ENCODE peak calls at places on chromosomes 16 and 17, in eight cellular contexts. Z is neural progenitor cell, E is OCI-LY7, J is SK-N-SH, T is HCT116, M is GM23248, R is MM.1S, U is GM23338. O is an unnamed sample.

GRCh38 chr16:63361032-63361624 is 1324.9 kb upstream of the CDH8 start:
- DNase-seq in Z (peak), E (peak), J (peak), T (peak), M (peak), R (peak), U (peak), O (peak)

GRCh38 chr16:46650224-46650623 is 29.0 kb upstream of the SHCBP1 start:
- DNase-seq in Z (no peak), E (no peak), J (no peak), T (no peak), M (peak), R (no peak), U (no peak), O (no peak)

GRCh38 chr16:68088130-68088972 is 3.2 kb downstream of the NFATC3 start:
- DNase-seq in Z (no peak), E (no peak), J (no peak), T (no peak), M (no peak), R (no peak), U (no peak), O (no peak)

GRCh38 chr17:66945451-66945850 is 19.1 kb upstream of the CACNG4 start:
- DNase-seq in Z (no peak), E (no peak), J (no peak), T (no peak), M (peak), R (no peak), U (no peak), O (no peak)

GRCh38 chr16:81713295-81713772 is 65.8 kb upstream of the PLCG2 start:
- DNase-seq in Z (no peak), E (no peak), J (no peak), T (no peak), M (no peak), R (no peak), U (peak), O (no peak)

GRCh38 chr17:7313028-7313889 is 1.9 kb downstream of the GPS2 start:
- DNase-seq in Z (no peak), E (peak), J (no peak), T (no peak), M (peak), R (no peak), U (peak), O (peak)

GRCh38 chr16:35692824-35693223 is 2233.4 kb downstream of the TP53TG3F start:
- DNase-seq in Z (no peak), E (no peak), J (no peak), T (no peak), M (no peak), R (no peak), U (no peak), O (no peak)

GRCh38 chr16:1465567-1465915 is 9.3 kb downstream of the CLCN7 start:
- DNase-seq in Z (no peak), E (no peak), J (no peak), T (no peak), M (no peak), R (no peak), U (no peak), O (no peak)

GRCh38 chr17:35804658-35805192 is 4.6 kb upstream of the TAF15 start:
- DNase-seq in Z (peak), E (peak), J (peak), T (peak), M (peak), R (peak), U (peak), O (peak)

GRCh38 chr17:45022655-45023339 is 28.6 kb downstream of the DCAKD start:
- DNase-seq in Z (no peak), E (no peak), J (no peak), T (no peak), M (no peak), R (no peak), U (no peak), O (no peak)

GRCh38 chr17:81157848-81158687 is 7.2 kb upstream of the PVALEF start:
- DNase-seq in Z (no peak), E (no peak), J (no peak), T (no peak), M (no peak), R (no peak), U (no peak), O (no peak)

GRCh38 chr17:49741692-49742076 is 22.2 kb downstream of the FAM117A start:
- DNase-seq in Z (no peak), E (no peak), J (no peak), T (no peak), M (no peak), R (no peak), U (no peak), O (no peak)

GRCh38 chr17:44221072-44221861 is 1.8 kb upstream of the UBTF start:
- DNase-seq in Z (peak), E (peak), J (peak), T (no peak), M (peak), R (peak), U (peak), O (peak)

GRCh38 chr17:73952498-73953205 is 250.8 kb upstream of the RPL38 start:
- DNase-seq in Z (peak), E (no peak), J (peak), T (no peak), M (peak), R (no peak), U (peak), O (no peak)

GRCh38 chr17:50626037-50626574 is 8.6 kb upstream of the ABCC3 start:
- DNase-seq in Z (peak), E (peak), J (peak), T (peak), M (peak), R (peak), U (peak), O (peak)

GRCh38 chr17:50165066-50165465 is 739 bp upstream of the SGCA start:
- DNase-seq in Z (no peak), E (no peak), J (no peak), T (no peak), M (no peak), R (no peak), U (no peak), O (no peak)

GRCh38 chr16:29826342-29826695 is 6.1 kb downstream of the MVP start:
- DNase-seq in Z (no peak), E (no peak), J (no peak), T (no peak), M (no peak), R (no peak), U (no peak), O (no peak)

GRCh38 chr17:61294286-61294685 is 105.4 kb upstream of the TBX2 start:
- DNase-seq in Z (no peak), E (no peak), J (no peak), T (no peak), M (no peak), R (no peak), U (no peak), O (no peak)

GRCh38 chr16:2964416-2965223 is 545 bp downstream of the KREMEN2 start:
- DNase-seq in Z (peak), E (peak), J (peak), T (peak), M (peak), R (no peak), U (peak), O (peak)

GRCh38 chr16:65600629-65601028 is 478.8 kb upstream of the CDH11 start:
- DNase-seq in Z (peak), E (no peak), J (no peak), T (no peak), M (peak), R (no peak), U (no peak), O (no peak)

GRCh38 chr17:12953126-12953525 is 64.7 kb downstream of the ELAC2 start:
- DNase-seq in Z (no peak), E (no peak), J (no peak), T (no peak), M (no peak), R (no peak), U (no peak), O (no peak)

GRCh38 chr16:55021595-55022475 is 91.2 kb downstream of the IRX5 start:
- DNase-seq in Z (peak), E (no peak), J (no peak), T (peak), M (peak), R (no peak), U (peak), O (peak)

GRCh38 chr17:83068641-83069570 is 10.5 kb upstream of the METRNL start:
- DNase-seq in Z (no peak), E (no peak), J (no peak), T (no peak), M (no peak), R (peak), U (no peak), O (no peak)
- H3K4me2 ChIP-seq in Z (no peak), E (no peak), J (no peak), T (no peak), M (no peak), R (no peak), U (no peak), O (no peak)

GRCh38 chr17:6153416-6153815 is 83.2 kb downstream of the WSCD1 start:
- DNase-seq in Z (no peak), E (no peak), J (no peak), T (no peak), M (no peak), R (no peak), U (no peak), O (no peak)
- TF ChIP-seq EZH2phosphoT487 in Z (no peak), E (no peak), J (no peak), T (no peak), M (no peak), R (no peak), U (no peak), O (no peak)

DNA sequence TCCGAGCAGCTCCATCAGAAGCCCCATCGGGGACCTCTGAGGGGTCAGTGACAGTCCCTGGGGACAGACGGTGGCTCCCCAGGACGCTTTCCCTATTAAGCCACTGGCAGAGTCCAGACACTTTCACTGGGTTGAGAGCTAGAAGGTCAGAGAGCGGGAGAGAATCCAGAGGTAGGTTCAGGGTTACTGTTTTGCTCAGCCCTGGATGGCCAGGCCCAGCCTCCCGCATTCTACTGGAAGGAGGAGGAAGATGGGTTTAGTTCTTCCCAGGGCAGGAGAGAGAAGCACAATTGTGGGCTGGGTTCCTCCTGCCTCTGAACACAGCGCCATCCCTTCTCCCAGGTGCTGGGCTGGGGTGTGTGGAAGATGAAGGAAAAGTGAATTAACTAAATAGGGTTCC is 452.8 kb downstream of the SLC39A11 start:
- DNase-seq in Z (no peak), E (no peak), J (no peak), T (no peak), M (no peak), R (no peak), U (no peak), O (no peak)
- H3K4me2 ChIP-seq in Z (no peak), E (no peak), J (no peak), T (peak), M (no peak), R (no peak), U (no peak), O (peak)

GRCh38 chr17:22669721-22670120 is 977.4 kb downstream of the KCNJ18 start:
- DNase-seq in Z (no peak), E (no peak), J (no peak), T (no peak), M (peak), R (no peak), U (no peak), O (peak)
- TF ChIP-seq EZH2phosphoT487 in Z (no peak), E (no peak), J (no peak), T (no peak), M (no peak), R (no peak), U (no peak), O (no peak)

GRCh38 chr17:39919087-39919683 is 750 bp upstream of the GSDMB start:
- DNase-seq in Z (no peak), E (no peak), J (no peak), T (no peak), M (no peak), R (no peak), U (no peak), O (no peak)

GRCh38 chr17:39915559-39915958 is 2.9 kb downstream of the GSDMB start:
- DNase-seq in Z (no peak), E (no peak), J (no peak), T (no peak), M (no peak), R (no peak), U (no peak), O (no peak)

GRCh38 chr17:39916918-39917317 is 1.5 kb downstream of the GSDMB start:
- DNase-seq in Z (no peak), E (no peak), J (no peak), T (no peak), M (no peak), R (no peak), U (peak), O (no peak)

GRCh38 chr17:39908789-39909352 is 9.6 kb downstream of the GSDMB start:
- DNase-seq in Z (no peak), E (no peak), J (no peak), T (no peak), M (no peak), R (no peak), U (no peak), O (no peak)

GRCh38 chr17:39913989-39914388 is 4.4 kb downstream of the GSDMB start:
- DNase-seq in Z (no peak), E (no peak), J (no peak), T (no peak), M (no peak), R (no peak), U (no peak), O (no peak)
- H3K4me2 ChIP-seq in Z (no peak), E (no peak), J (no peak), T (no peak), M (no peak), R (no peak), U (no peak), O (no peak)

GRCh38 chr16:87324411-87325275 is 7.5 kb upstream of the C16orf95 start:
- DNase-seq in Z (peak), E (peak), J (peak), T (no peak), M (peak), R (no peak), U (peak), O (peak)
- TF ChIP-seq EZH2phosphoT487 in Z (no peak), E (no peak), J (no peak), T (no peak), M (no peak), R (no peak), U (no peak), O (no peak)

DNA sequence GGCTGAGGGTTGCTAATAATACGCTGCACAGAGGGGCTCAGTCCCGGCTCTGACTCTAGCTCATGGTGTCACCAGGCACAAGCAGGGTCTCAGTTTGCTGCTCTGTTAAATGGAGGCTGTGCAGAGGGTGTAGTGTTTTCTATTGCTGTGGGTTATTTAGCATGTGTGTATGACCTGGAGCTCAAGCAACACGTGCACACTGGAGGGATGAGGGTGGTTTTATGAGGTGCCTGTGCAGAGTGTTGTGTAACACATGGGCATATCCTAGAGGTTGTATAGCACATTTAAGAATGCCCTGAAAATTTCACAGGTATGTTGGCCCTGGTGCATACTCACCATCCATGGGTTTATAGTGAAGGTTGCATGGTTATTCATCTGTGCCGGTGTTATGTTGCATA is 13.3 kb downstream of the THRA start:
- DNase-seq in Z (no peak), E (no peak), J (no peak), T (no peak), M (no peak), R (no peak), U (no peak), O (no peak)
- H3K4me2 ChIP-seq in Z (no peak), E (no peak), J (no peak), T (no peak), M (no peak), R (no peak), U (peak), O (no peak)

GRCh38 chr17:31917065-31917529 is 15.6 kb upstream of the UTP6 start:
- DNase-seq in Z (no peak), E (no peak), J (no peak), T (no peak), M (no peak), R (no peak), U (peak), O (no peak)
- TF ChIP-seq EZH2phosphoT487 in Z (no peak), E (no peak), J (no peak), T (no peak), M (no peak), R (no peak), U (no peak), O (no peak)

GRCh38 chr17:77884967-77885641 is 73.4 kb upstream of the TNRC6C start:
- DNase-seq in Z (no peak), E (no peak), J (no peak), T (no peak), M (no peak), R (no peak), U (no peak), O (no peak)

GRCh38 chr17:77884019-77884418 is 74.5 kb upstream of the TNRC6C start:
- DNase-seq in Z (peak), E (peak), J (peak), T (no peak), M (peak), R (no peak), U (peak), O (no peak)

GRCh38 chr17:77886387-77886728 is 72.1 kb upstream of the TNRC6C start:
- DNase-seq in Z (no peak), E (peak), J (no peak), T (no peak), M (no peak), R (no peak), U (no peak), O (no peak)

GRCh38 chr17:77887110-77887463 is 71.4 kb upstream of the TNRC6C start:
- DNase-seq in Z (no peak), E (no peak), J (no peak), T (no peak), M (no peak), R (no peak), U (no peak), O (no peak)

GRCh38 chr17:77885678-77886386 is 72.7 kb upstream of the TNRC6C start:
- DNase-seq in Z (no peak), E (no peak), J (no peak), T (no peak), M (peak), R (no peak), U (no peak), O (no peak)
- H3K4me2 ChIP-seq in Z (no peak), E (peak), J (no peak), T (no peak), M (no peak), R (peak), U (no peak), O (no peak)